ENCODE peak calls at places on chromosome 22, in six cellular contexts. U is thoracic aorta, M is endodermal cell, R is A549, G is upper lobe of right lung, H is mammary epithelial cell. A is an unnamed sample.

GRCh38 chr22:29944339-29944738 is 61.4 kb downstream of the MTMR3 start:
- DNase-seq in H (no peak), U (no peak), G (no peak), R (no peak), M (no peak), A (no peak)

GRCh38 chr22:28341001-28341400 is 338.6 kb downstream of the TTC28 start:
- DNase-seq in H (peak; percentile 64), R (no peak), G (no peak), U (no peak), M (no peak), A (no peak)

GRCh38 chr22:46971141-46971775 is 208.8 kb downstream of the TBC1D22A start:
- DNase-seq in M (peak; percentile 51), G (no peak), H (no peak), U (no peak), R (no peak), A (peak; percentile 70)

GRCh38 chr22:29690481-29690880 is 29.3 kb upstream of the CABP7 start:
- DNase-seq in H (no peak), G (no peak), M (no peak), U (no peak), R (no peak), A (no peak)

GRCh38 chr22:49966041-49966715 is 5.6 kb downstream of the PIM3 start:
- DNase-seq in M (peak; percentile 53), H (no peak), U (peak; percentile 1), G (peak; percentile 68), R (no peak), A (peak; percentile 72)

GRCh38 chr22:35301370-35301874 is 1.7 kb downstream of the TOM1 start:
- DNase-seq in M (no peak), R (peak; percentile 44), G (peak; percentile 84), U (no peak), H (peak; percentile 63), A (no peak)

GRCh38 chr22:37335819-37336199 is 53.5 kb downstream of the CYTH4 start:
- DNase-seq in M (no peak), H (no peak), U (no peak), G (no peak), R (no peak), A (no peak)

GRCh38 chr22:49084203-49084602 is 743.5 kb downstream of the BRD1 start:
- DNase-seq in U (no peak), R (no peak), H (no peak), G (peak; percentile 25), M (no peak), A (no peak)

DNA sequence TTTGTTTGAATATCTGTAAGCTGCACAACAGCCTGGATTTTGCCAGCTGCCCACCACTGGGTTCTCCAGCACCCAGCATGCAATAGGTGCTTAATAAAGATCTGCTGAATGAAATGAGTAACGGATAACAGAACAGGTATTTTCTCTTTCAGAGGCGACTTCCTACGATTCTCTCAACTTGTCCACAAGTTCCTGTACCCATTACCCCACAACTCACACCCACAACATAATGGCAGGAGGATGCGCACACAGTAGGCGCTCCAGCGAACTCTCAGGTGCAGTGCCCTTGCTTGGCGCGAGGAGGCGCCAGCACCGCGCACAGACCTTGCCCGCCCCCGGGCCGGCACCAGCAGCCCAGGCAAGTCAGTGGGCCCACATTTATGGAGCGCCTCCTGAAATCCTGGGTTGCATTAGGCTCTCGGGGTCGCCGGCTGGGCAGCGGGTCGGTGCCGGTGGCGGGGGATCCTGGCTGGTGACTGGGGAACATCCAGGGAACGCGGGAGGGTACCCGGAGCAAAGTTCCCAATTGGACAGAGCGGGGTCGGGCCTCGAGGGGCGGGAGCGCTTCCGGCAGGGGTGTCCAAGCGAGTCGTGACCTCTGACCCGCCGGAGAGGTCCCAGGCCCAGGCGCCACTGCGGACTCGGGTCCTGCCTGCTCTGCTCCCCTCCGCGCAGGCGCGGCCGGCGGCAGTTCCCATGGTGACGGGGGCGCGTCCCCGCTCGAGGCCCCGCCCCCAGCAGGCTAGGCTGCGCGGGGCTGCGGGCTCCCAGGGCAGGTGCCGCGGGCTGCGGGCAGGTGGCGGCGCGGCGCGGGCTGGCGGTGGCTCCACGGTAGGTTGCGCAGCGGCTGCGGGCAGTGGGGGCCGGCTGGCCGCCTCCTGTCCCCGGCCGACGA is at the start of gene KIAA1671:
- DNase-seq in G (peak; percentile 94), H (peak; percentile 78), R (peak; percentile 71), M (peak; percentile 99), U (peak; percentile 18), A (peak; percentile 87)
- H3K27ac ChIP-seq in G (peak within 1 kb of the TSS; percentile 84), H (peak within 1 kb of the TSS; percentile 92), R (peak within 1 kb of the TSS; percentile 93), M (peak within 1 kb of the TSS; percentile 21), U (peak within 1 kb of the TSS; percentile 2), A (peak within 1 kb of the TSS; percentile 81)

GRCh38 chr22:38454361-38455062 is 487 bp downstream of the KCNJ4 start:
- DNase-seq in R (no peak), U (no peak), G (no peak), H (no peak), M (peak; percentile 67), A (no peak)

GRCh38 chr22:38455063-38455529 is at the start of gene KCNJ4:
- DNase-seq in U (no peak), G (no peak), R (no peak), H (no peak), M (no peak), A (no peak)

GRCh38 chr22:38453065-38453672 is 1.8 kb downstream of the KCNJ4 start:
- DNase-seq in G (no peak), H (no peak), U (no peak), R (no peak), M (no peak), A (no peak)

GRCh38 chr22:38452373-38453064 is 2.5 kb downstream of the KCNJ4 start:
- DNase-seq in U (no peak), G (no peak), H (no peak), R (no peak), M (peak; percentile 57), A (no peak)

DNA sequence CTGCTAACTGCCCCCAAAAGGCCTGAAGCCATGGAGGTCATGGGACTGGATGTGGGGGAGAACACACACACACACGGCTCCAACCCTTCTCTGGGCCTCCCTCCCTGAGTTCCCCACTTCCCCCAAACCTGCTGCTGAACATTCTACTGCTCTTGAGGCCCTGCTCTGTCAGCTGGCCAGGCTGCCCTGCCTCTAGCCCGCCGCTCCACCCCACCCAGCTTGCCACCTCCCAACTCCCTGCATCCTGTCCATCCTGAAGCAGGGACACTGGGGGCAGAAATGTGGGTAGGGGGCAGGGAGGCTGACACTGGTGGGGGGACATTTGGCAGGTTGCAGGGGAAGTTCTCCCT is 1.0 kb downstream of the KCNJ4 start:
- DNase-seq in U (no peak), M (no peak), H (no peak), R (no peak), G (no peak), A (no peak)
- H3K4me3 ChIP-seq in U (no peak overlapping the region), M (peak overlapping the region; percentile 64), H (no peak overlapping the region), R (no peak overlapping the region), G (no peak overlapping the region), A (no peak overlapping the region)

GRCh38 chr22:24185501-24186351 is 4.4 kb downstream of the SUSD2 start:
- DNase-seq in U (no peak), R (no peak), H (no peak), G (peak; percentile 66), M (no peak), A (no peak)
- H3K27ac ChIP-seq in U (no peak overlapping the region), R (peak overlapping the region; percentile 96), H (no peak overlapping the region), G (no peak overlapping the region), M (no peak overlapping the region), A (no peak overlapping the region)

DNA sequence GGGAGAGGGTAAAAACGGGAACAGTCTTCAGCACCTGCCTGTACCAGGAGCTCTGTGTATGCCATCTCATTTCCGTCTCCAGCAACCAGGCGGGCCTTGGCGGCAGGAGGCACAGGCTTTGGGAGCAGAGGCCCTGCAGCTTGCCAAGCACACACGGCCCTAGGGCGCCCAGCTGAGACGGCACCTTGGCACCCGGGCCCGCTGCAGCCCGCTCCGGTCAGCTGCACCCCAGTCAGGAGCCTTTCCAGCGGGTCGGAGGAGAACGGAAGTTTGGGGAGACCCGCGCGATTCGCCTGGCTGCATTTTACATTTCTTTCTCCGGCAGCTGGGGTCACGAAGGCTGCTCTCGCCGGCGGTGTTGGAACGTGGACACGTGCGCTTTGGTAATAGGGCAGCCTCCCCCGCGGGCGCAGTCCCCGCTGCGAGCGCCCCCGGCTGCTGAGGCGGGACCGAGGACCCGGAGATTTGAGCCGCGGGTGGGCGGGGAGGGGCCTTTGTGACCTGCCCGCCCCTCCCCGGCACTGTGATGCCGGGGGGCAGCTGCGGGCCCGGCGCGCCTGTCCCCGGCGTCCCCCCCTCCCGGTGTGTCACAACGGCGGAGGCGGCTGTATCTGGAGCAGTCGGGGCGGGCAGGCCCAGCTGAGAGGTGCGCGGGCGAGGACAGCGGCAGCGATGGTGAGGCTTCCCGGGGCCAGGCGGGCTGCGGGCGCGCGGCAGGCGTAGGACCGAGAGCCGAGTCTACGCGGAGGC is at the start of gene TUBA8:
- DNase-seq in H (peak; percentile 25), R (no peak), G (peak; percentile 70), U (peak; percentile 10), M (peak; percentile 81), A (no peak)
- H3K4me3 ChIP-seq in H (no peak within 1 kb of the TSS), R (peak within 1 kb of the TSS; percentile 33), G (peak within 1 kb of the TSS; percentile 46), U (peak within 1 kb of the TSS; percentile 72), M (no peak within 1 kb of the TSS), A (peak within 1 kb of the TSS; percentile 72)

DNA sequence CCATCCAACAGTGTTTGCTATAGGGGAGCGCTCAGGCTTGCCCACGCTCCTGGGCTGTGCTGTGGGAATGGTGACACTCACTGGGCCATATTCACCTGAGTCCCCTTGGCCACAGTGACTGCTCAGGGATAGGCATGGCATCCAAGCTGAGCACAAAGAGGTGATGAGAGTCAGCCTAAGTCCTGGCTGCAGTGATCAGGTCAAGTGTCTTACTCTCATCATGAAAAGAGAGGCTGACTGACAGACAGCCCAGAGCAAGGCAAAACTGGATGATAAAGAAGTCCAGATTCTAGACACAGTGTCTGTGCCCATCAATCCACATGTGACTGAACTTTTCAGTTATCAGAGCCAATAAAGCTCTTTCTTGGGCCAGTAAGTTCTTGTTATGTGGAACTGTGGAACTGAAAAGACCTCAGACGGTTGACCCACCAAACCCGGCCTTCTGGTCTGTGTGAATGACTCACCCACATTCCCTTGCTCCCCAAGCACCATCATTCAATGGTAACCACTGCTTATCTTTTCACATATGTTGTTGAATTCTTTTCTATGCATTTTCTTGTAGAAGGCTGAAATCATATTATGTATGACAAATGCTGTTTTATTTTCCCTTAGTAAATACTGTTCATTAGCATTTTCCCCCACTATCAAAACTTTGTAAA is 43.2 kb upstream of the YPEL1 start:
- DNase-seq in M (no peak), R (no peak), U (no peak), G (no peak), H (peak; percentile 14), A (no peak)
- H3K27ac ChIP-seq in M (no peak overlapping the region), R (no peak overlapping the region), U (no peak overlapping the region), G (no peak overlapping the region), H (no peak overlapping the region), A (no peak overlapping the region)

GRCh38 chr22:41697126-41697775 is 2.1 kb upstream of the MEI1 start:
- DNase-seq in M (peak; percentile 99), R (peak; percentile 80), G (peak; percentile 96), H (peak; percentile 64), U (peak; percentile 74), A (peak; percentile 91)
- H3K4me3 ChIP-seq in M (no peak overlapping the region), R (no peak overlapping the region), G (peak overlapping the region; percentile 14), H (no peak overlapping the region), U (peak overlapping the region; percentile 60), A (peak overlapping the region; percentile 54)

DNA sequence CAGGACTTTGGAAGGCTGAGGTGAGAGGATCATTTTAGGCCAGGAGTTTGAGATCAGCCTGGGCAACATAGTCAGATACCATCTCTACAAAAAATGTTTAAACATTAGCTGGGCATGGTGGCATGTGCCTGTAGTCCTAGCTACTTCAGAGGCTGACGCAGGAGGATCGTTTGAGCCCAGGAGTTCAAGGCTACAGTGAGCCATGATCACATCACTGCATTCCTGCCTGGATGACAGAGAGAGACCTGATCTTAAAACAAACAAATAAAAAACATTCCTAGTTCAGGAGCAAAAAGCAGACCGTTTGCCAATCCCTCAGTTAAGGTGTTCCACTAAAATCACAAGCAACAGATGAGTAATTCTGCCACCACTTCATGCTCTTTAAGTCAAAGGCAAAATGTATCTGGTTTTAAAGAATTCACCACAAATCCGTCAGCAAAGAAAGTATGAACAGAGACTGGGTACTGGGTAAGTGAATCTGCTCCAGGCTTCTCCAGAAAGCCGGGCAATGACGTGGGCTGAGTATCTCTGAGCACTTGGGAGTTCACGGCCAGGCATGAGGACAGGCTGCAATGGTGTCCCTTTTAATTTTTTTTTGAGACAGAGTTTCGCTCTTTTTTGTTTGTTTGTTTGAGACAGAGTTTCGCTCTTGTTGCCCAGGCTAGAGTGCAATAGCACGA is 19.5 kb downstream of the CLTCL1 start:
- DNase-seq in M (no peak), R (peak; percentile 26), G (no peak), U (no peak), H (peak; percentile 20), A (no peak)
- H3K27ac ChIP-seq in M (no peak overlapping the region), R (peak overlapping the region; percentile 86), G (no peak overlapping the region), U (no peak overlapping the region), H (no peak overlapping the region), A (no peak overlapping the region)

A was measured in coronary artery.